ENCODE peak calls at places on chromosomes 6 and 20, in ten cellular contexts. L, W, Z, H, D, O, E, Q, A and S are unnamed samples.
A peak's percentile ranks its signal among the peaks of the same experiment; 100 is the strongest.

GRCh38 chr6:143270026-143270425 is 180.5 kb downstream of the ADAT2 start:
- DNase-seq in L (no peak), W (peak; percentile 26), Z (no peak), H (no peak), D (no peak), O (no peak), E (no peak), Q (no peak), A (no peak), S (no peak)

GRCh38 chr6:157323924-157324276 is 581 bp upstream of the TMEM242 start:
- DNase-seq in L (peak; percentile 81), W (peak; percentile 87), Z (peak; percentile 41), H (peak; percentile 89), D (peak; percentile 83), O (peak; percentile 85), E (peak; percentile 77), Q (peak; percentile 75), A (peak; percentile 90), S (peak; percentile 78)

GRCh38 chr6:32554269-32554919 is 24.3 kb upstream of the HLA-DRB5 start:
- DNase-seq in L (no peak), W (no peak), Z (no peak), H (no peak), D (no peak), O (no peak), E (no peak), Q (no peak), A (no peak), S (no peak)

GRCh38 chr6:139448094-139448649 is 73.7 kb upstream of the CITED2 start:
- DNase-seq in L (no peak), W (peak; percentile 49), Z (no peak), H (no peak), D (no peak), O (no peak), E (no peak), Q (no peak), A (no peak), S (no peak)

GRCh38 chr20:24027229-24027628 is 38.6 kb upstream of the GGTLC1 start:
- DNase-seq in L (no peak), W (peak; percentile 77), Z (no peak), H (no peak), D (no peak), O (peak; percentile 61), E (peak; percentile 75), Q (peak; percentile 52), A (peak; percentile 64), S (no peak)

GRCh38 chr20:46214831-46215488 is 93.3 kb downstream of the CDH22 start:
- DNase-seq in L (no peak), W (no peak), Z (no peak), H (no peak), D (no peak), O (no peak), E (no peak), Q (no peak), A (no peak), S (no peak)

GRCh38 chr6:133218831-133219230 is 22.3 kb upstream of the EYA4 start:
- DNase-seq in L (no peak), W (no peak), Z (no peak), H (no peak), D (no peak), O (no peak), E (no peak), Q (no peak), A (no peak), S (no peak)

GRCh38 chr6:167495506-167496391 is 170.9 kb downstream of the TTLL2 start:
- DNase-seq in L (no peak), W (no peak), Z (no peak), H (no peak), D (peak; percentile 33), O (no peak), E (no peak), Q (no peak), A (peak; percentile 30), S (no peak)

GRCh38 chr20:38137441-38138037 is 27.5 kb downstream of the TGM2 start:
- DNase-seq in L (no peak), W (no peak), Z (no peak), H (no peak), D (no peak), O (peak; percentile 10), E (no peak), Q (no peak), A (no peak), S (no peak)

GRCh38 chr6:3260772-3261517 is 2.2 kb downstream of the PSMG4 start:
- DNase-seq in L (no peak), W (no peak), Z (no peak), H (no peak), D (no peak), O (no peak), E (no peak), Q (no peak), A (no peak), S (peak; percentile 59)

DNA sequence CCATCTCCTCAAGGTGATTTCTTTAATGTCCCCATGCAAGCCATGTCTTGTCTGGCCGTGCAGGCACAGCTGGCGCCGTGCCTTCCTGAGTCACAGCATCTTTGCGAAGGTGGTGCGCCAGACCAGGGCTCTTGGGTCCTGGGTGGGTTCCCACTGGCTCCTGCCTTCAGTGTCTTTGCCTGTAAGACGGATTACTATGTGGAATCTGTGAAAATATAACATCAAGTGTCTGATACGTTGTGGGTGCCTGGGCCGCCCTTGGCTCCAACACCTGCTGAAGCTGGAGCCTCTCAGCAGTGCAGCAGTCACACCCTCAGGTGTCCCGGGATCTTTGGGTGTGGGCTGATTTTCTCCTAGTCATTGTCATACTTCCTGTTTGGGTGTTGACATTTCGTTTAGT is 3.2 kb downstream of the OSBPL2 start:
- DNase-seq in L (no peak), W (no peak), Z (no peak), H (no peak), D (no peak), O (no peak), E (no peak), Q (peak; percentile 81), A (no peak), S (no peak)
- H3K4me3 ChIP-seq in L (no peak overlapping the region), W (no peak overlapping the region), Z (no peak overlapping the region), H (no peak overlapping the region), D (no peak overlapping the region), O (no peak overlapping the region), E (no peak overlapping the region), Q (no peak overlapping the region), A (no peak overlapping the region), S (no peak overlapping the region)

GRCh38 chr6:99591673-99592364 is 14.8 kb upstream of the PRDM13 start:
- DNase-seq in L (no peak), W (no peak), Z (no peak), H (no peak), D (no peak), O (no peak), E (no peak), Q (no peak), A (no peak), S (no peak)
- H3K4me3 ChIP-seq in L (no peak overlapping the region), W (no peak overlapping the region), Z (no peak overlapping the region), H (no peak overlapping the region), D (no peak overlapping the region), O (no peak overlapping the region), E (no peak overlapping the region), Q (no peak overlapping the region), A (no peak overlapping the region), S (no peak overlapping the region)

GRCh38 chr20:48622421-48622820 is 205.4 kb downstream of the PREX1 start:
- DNase-seq in L (no peak), W (no peak), Z (no peak), H (no peak), D (no peak), O (peak; percentile 21), E (no peak), Q (no peak), A (peak; percentile 20), S (no peak)

GRCh38 chr20:48621256-48622078 is 206.3 kb downstream of the PREX1 start:
- DNase-seq in L (no peak), W (no peak), Z (no peak), H (no peak), D (no peak), O (peak; percentile 37), E (no peak), Q (peak; percentile 38), A (peak; percentile 49), S (no peak)

GRCh38 chr20:48620112-48620485 is 207.7 kb downstream of the PREX1 start:
- DNase-seq in L (no peak), W (no peak), Z (no peak), H (no peak), D (no peak), O (no peak), E (no peak), Q (no peak), A (no peak), S (no peak)

GRCh38 chr20:48619126-48620101 is 208.4 kb downstream of the PREX1 start:
- DNase-seq in L (no peak), W (no peak), Z (no peak), H (no peak), D (no peak), O (peak; percentile 46), E (no peak), Q (no peak), A (peak; percentile 52), S (no peak)

GRCh38 chr20:48620486-48621255 is 207.1 kb downstream of the PREX1 start:
- DNase-seq in L (peak; percentile 86), W (peak; percentile 90), Z (no peak), H (peak; percentile 85), D (peak; percentile 94), O (peak; percentile 89), E (peak; percentile 72), Q (peak; percentile 93), A (peak; percentile 89), S (peak; percentile 97)
- H3K4me3 ChIP-seq in L (no peak overlapping the region), W (peak overlapping the region; percentile 48), Z (peak overlapping the region; percentile 20), H (peak overlapping the region; percentile 57), D (peak overlapping the region; percentile 53), O (peak overlapping the region; percentile 22), E (peak overlapping the region; percentile 45), Q (no peak overlapping the region), A (peak overlapping the region; percentile 38), S (peak overlapping the region; percentile 25)

GRCh38 chr6:40585218-40585617 is 1.9 kb downstream of the LRFN2 start:
- DNase-seq in L (no peak), W (no peak), Z (no peak), H (no peak), D (no peak), O (no peak), E (no peak), Q (no peak), A (no peak), S (no peak)
- H3K4me3 ChIP-seq in L (no peak overlapping the region), W (no peak overlapping the region), Z (no peak overlapping the region), H (no peak overlapping the region), D (no peak overlapping the region), O (no peak overlapping the region), E (no peak overlapping the region), Q (no peak overlapping the region), A (no peak overlapping the region), S (no peak overlapping the region)

GRCh38 chr20:997486-997885 is 4.6 kb downstream of the RSPO4 start:
- DNase-seq in L (no peak), W (no peak), Z (no peak), H (no peak), D (no peak), O (no peak), E (no peak), Q (no peak), A (no peak), S (no peak)
- H3K4me3 ChIP-seq in L (no peak overlapping the region), W (no peak overlapping the region), Z (no peak overlapping the region), H (no peak overlapping the region), D (no peak overlapping the region), O (no peak overlapping the region), E (no peak overlapping the region), Q (no peak overlapping the region), A (no peak overlapping the region), S (no peak overlapping the region)

GRCh38 chr6:146358341-146359046 is 185.1 kb upstream of the RAB32 start:
- DNase-seq in L (no peak), W (peak; percentile 75), Z (peak; percentile 14), H (no peak), D (no peak), O (no peak), E (no peak), Q (no peak), A (no peak), S (no peak)
- H3K4me3 ChIP-seq in L (no peak overlapping the region), W (peak overlapping the region; percentile 35), Z (peak overlapping the region; percentile 18), H (no peak overlapping the region), D (no peak overlapping the region), O (no peak overlapping the region), E (no peak overlapping the region), Q (no peak overlapping the region), A (no peak overlapping the region), S (no peak overlapping the region)